ENCODE peak calls at places on chromosomes 4 and X, in ten cellular contexts. Y is AG04450; G is fibroblast of pulmonary artery; I is GM12864; Q is hepatocyte; X is lower leg skin; O is CD8-positive, alpha-beta T cell; B is choroid plexus epithelial cell; C is lower lobe of right lung; Z is upper lobe of right lung. R is an unnamed sample.

GRCh38 chr4:99411041-99411440 is 24.1 kb downstream of the ADH7 start:
- DNase-seq in Y (no peak), G (no peak), I (no peak), Q (no peak), X (no peak), O (no peak), B (no peak), C (no peak), Z (no peak), R (no peak)

GRCh38 chr4:2277956-2278355 is 16.0 kb upstream of the MXD4 start:
- DNase-seq in Y (no peak), G (no peak), I (no peak), Q (no peak), X (no peak), O (no peak), B (peak; percentile 65), C (no peak), Z (no peak), R (no peak)

GRCh38 chr4:117768610-117769009 is 265.7 kb upstream of the NDST3 start:
- DNase-seq in Y (no peak), G (no peak), I (no peak), Q (no peak), X (no peak), O (no peak), B (no peak), C (no peak), Z (no peak), R (no peak)

GRCh38 chr4:48216563-48216962 is 53.1 kb downstream of the TEC start:
- DNase-seq in Y (no peak), G (no peak), I (no peak), Q (no peak), X (no peak), O (no peak), B (no peak), C (no peak), Z (no peak), R (no peak)

GRCh38 chr4:48237996-48238645 is 31.5 kb downstream of the TEC start:
- DNase-seq in Y (no peak), G (peak; percentile 67), I (no peak), Q (no peak), X (no peak), O (no peak), B (peak; percentile 78), C (no peak), Z (no peak), R (no peak)

GRCh38 chr4:54076673-54077072 is 12.3 kb upstream of the CHIC2 start:
- DNase-seq in Y (no peak), G (no peak), I (no peak), Q (no peak), X (no peak), O (no peak), B (no peak), C (no peak), Z (no peak), R (no peak)

GRCh38 chrX:119516157-119516702 is 48.0 kb downstream of the SLC25A5 start:
- DNase-seq in Y (peak; percentile 30), G (peak; percentile 78), I (peak; percentile 33), Q (peak; percentile 76), X (no peak), O (no peak), B (peak; percentile 82), C (no peak), Z (no peak), R (peak; percentile 36)

GRCh38 chr4:41839945-41840854 is 91.7 kb upstream of the PHOX2B start:
- DNase-seq in Y (no peak), G (no peak), I (no peak), Q (no peak), X (no peak), O (no peak), B (no peak), C (no peak), Z (no peak), R (no peak)

GRCh38 chr4:26021417-26022345 is 107.7 kb downstream of the SMIM20 start:
- DNase-seq in Y (no peak), G (peak; percentile 29), I (no peak), Q (no peak), X (peak; percentile 53), O (no peak), B (peak; percentile 53), C (no peak), Z (no peak), R (no peak)

GRCh38 chr4:25158817-25159216 is 1.4 kb downstream of the SEPSECS start:
- DNase-seq in Y (no peak), G (no peak), I (no peak), Q (no peak), X (no peak), O (no peak), B (no peak), C (no peak), Z (no peak), R (no peak)

GRCh38 chr4:182448281-182449151 is 205.3 kb downstream of the TENM3 start:
- DNase-seq in Y (peak; percentile 85), G (peak; percentile 89), I (no peak), Q (peak; percentile 96), X (peak; percentile 96), O (no peak), B (peak; percentile 94), C (peak; percentile 86), Z (peak; percentile 89), R (peak; percentile 88)

GRCh38 chr4:159298502-159298901 is 195.6 kb downstream of the RAPGEF2 start:
- DNase-seq in Y (no peak), G (no peak), I (no peak), Q (no peak), X (no peak), O (no peak), B (peak; percentile 27), C (no peak), Z (no peak), R (no peak)

GRCh38 chrX:97224148-97224547 is 340.4 kb downstream of the RPA4 start:
- DNase-seq in Y (no peak), G (no peak), I (no peak), Q (no peak), X (no peak), O (no peak), B (no peak), C (no peak), Z (no peak), R (no peak)

GRCh38 chrX:49876750-49877149 is 2.5 kb upstream of the USP27X start:
- DNase-seq in Y (no peak), G (peak; percentile 42), I (no peak), Q (peak; percentile 57), X (no peak), O (no peak), B (peak; percentile 47), C (no peak), Z (no peak), R (no peak)

GRCh38 chr4:101774807-101775206 is 15.7 kb upstream of the BANK1 start:
- DNase-seq in Y (no peak), G (peak; percentile 79), I (no peak), Q (peak; percentile 18), X (no peak), O (no peak), B (peak; percentile 65), C (no peak), Z (no peak), R (no peak)

GRCh38 chr4:153418114-153418513 is 48.0 kb upstream of the TMEM131L start:
- DNase-seq in Y (no peak), G (peak; percentile 21), I (no peak), Q (no peak), X (no peak), O (no peak), B (peak; percentile 33), C (no peak), Z (no peak), R (no peak)

GRCh38 chr4:158020734-158021346 is 152.0 kb downstream of the GASK1B start:
- DNase-seq in Y (peak; percentile 86), G (peak; percentile 91), I (no peak), Q (peak; percentile 42), X (no peak), O (no peak), B (peak; percentile 89), C (no peak), Z (no peak), R (peak; percentile 85)

GRCh38 chr4:173656898-173657297 is 126.9 kb upstream of the HAND2 start:
- DNase-seq in Y (no peak), G (no peak), I (no peak), Q (no peak), X (no peak), O (no peak), B (no peak), C (no peak), Z (no peak), R (no peak)

GRCh38 chr4:173651651-173652282 is 121.7 kb upstream of the HAND2 start:
- DNase-seq in Y (no peak), G (no peak), I (no peak), Q (no peak), X (no peak), O (no peak), B (no peak), C (no peak), Z (no peak), R (no peak)

GRCh38 chr4:173647902-173648301 is 117.9 kb upstream of the HAND2 start:
- DNase-seq in Y (no peak), G (no peak), I (no peak), Q (no peak), X (no peak), O (no peak), B (no peak), C (no peak), Z (no peak), R (no peak)

GRCh38 chr4:173652283-173652931 is 122.4 kb upstream of the HAND2 start:
- DNase-seq in Y (no peak), G (no peak), I (no peak), Q (no peak), X (no peak), O (no peak), B (no peak), C (no peak), Z (no peak), R (no peak)
- TF ChIP-seq CTCF in Y (no peak), G (no peak), I (no peak), Q (no peak), X (no peak), O (no peak), B (no peak), C (no peak), Z (no peak), R (no peak)

GRCh38 chrX:103175944-103176753 is 38.8 kb upstream of the BEX4 start:
- DNase-seq in Y (no peak), G (peak; percentile 62), I (peak; percentile 5), Q (peak; percentile 67), X (peak; percentile 92), O (peak; percentile 15), B (peak; percentile 67), C (peak; percentile 50), Z (no peak), R (peak; percentile 24)
- H3K4me3 ChIP-seq in Y (peak overlapping the region; percentile 17), G (peak overlapping the region; percentile 31), I (no peak overlapping the region), Q (no peak overlapping the region), X (no peak overlapping the region), O (no peak overlapping the region), B (peak overlapping the region; percentile 11), C (no peak overlapping the region), Z (no peak overlapping the region), R (peak overlapping the region; percentile 14)

GRCh38 chrX:57156397-57157049 is 19.3 kb upstream of the SPIN2A start:
- DNase-seq in Y (no peak), G (peak; percentile 52), I (no peak), Q (peak; percentile 50), X (no peak), O (no peak), B (peak; percentile 39), C (no peak), Z (no peak), R (no peak)
- TF ChIP-seq CTCF in Y (peak; percentile 36), G (peak; percentile 47), I (peak; percentile 30), Q (peak; percentile 55), X (no peak), O (no peak), B (peak; percentile 54), C (peak; percentile 31), Z (peak; percentile 35), R (no peak)

GRCh38 chr4:139560396-139561084 is 4.5 kb upstream of the SETD7 start:
- DNase-seq in Y (no peak), G (peak; percentile 50), I (no peak), Q (no peak), X (no peak), O (no peak), B (peak; percentile 30), C (no peak), Z (no peak), R (no peak)
- H3K4me3 ChIP-seq in Y (no peak overlapping the region), G (no peak overlapping the region), I (no peak overlapping the region), Q (no peak overlapping the region), X (no peak overlapping the region), O (no peak overlapping the region), B (no peak overlapping the region), C (no peak overlapping the region), Z (no peak overlapping the region), R (no peak overlapping the region)